ENCODE peak calls at places on chromosomes 2 and 18, in six cellular contexts. W is spleen, E is Peyer's patch, G is stomach, H is lower leg skin, J is HCT116. S is an unnamed sample.

GRCh38 chr2:102664439-102665042 is 45.2 kb downstream of the SLC9A2 start:
- DNase-seq in W (no peak), E (peak), G (no peak), H (no peak), J (peak), S (no peak)

GRCh38 chr18:59150236-59150635 is 10.6 kb downstream of the SEC11C start:
- DNase-seq in W (no peak), E (no peak), G (no peak), H (no peak), J (no peak), S (no peak)

GRCh38 chr18:75208055-75208835 is 694 bp downstream of the PTGR3 start:
- DNase-seq in W (peak), E (peak), G (peak), H (peak), J (no peak), S (no peak)

GRCh38 chr2:14492920-14493503 is 139.5 kb upstream of the LRATD1 start:
- DNase-seq in W (no peak), E (no peak), G (no peak), H (no peak), J (no peak), S (no peak)

GRCh38 chr2:102276549-102277201 is 34.7 kb upstream of the IL1RL1 start:
- DNase-seq in W (no peak), E (no peak), G (no peak), H (no peak), J (no peak), S (no peak)

GRCh38 chr18:10329116-10329515 is 125.3 kb upstream of the APCDD1 start:
- DNase-seq in W (no peak), E (no peak), G (no peak), H (no peak), J (no peak), S (no peak)

GRCh38 chr2:234998404-234999211 is 46.8 kb downstream of the SH3BP4 start:
- DNase-seq in W (no peak), E (peak), G (peak), H (no peak), J (no peak), S (no peak)

GRCh38 chr2:181038796-181039195 is 58.4 kb downstream of the UBE2E3 start:
- DNase-seq in W (no peak), E (no peak), G (no peak), H (no peak), J (no peak), S (no peak)

GRCh38 chr18:77063256-77063655 is 69.3 kb downstream of the MBP start:
- DNase-seq in W (peak), E (no peak), G (peak), H (no peak), J (no peak), S (no peak)

GRCh38 chr2:27071990-27072830 is 756 bp upstream of the OST4 start:
- DNase-seq in W (peak), E (no peak), G (peak), H (no peak), J (no peak), S (no peak)

GRCh38 chr2:120381661-120382060 is 35.7 kb downstream of the INHBB start:
- DNase-seq in W (no peak), E (no peak), G (no peak), H (no peak), J (no peak), S (no peak)

GRCh38 chr2:30147715-30148611 is 1.2 kb downstream of the YPEL5 start:
- DNase-seq in W (peak), E (peak), G (peak), H (peak), J (no peak), S (no peak)

GRCh38 chr2:231706731-231707624 is 1.3 kb upstream of the PTMA start:
- DNase-seq in W (peak), E (peak), G (peak), H (peak), J (peak), S (peak)

GRCh38 chr2:238905721-238906120 is 57.8 kb downstream of the TWIST2 start:
- DNase-seq in W (no peak), E (no peak), G (no peak), H (no peak), J (no peak), S (no peak)

GRCh38 chr2:46878886-46879285 is 36.7 kb downstream of the MCFD2 start:
- DNase-seq in W (no peak), E (no peak), G (no peak), H (no peak), J (no peak), S (no peak)

GRCh38 chr2:204738721-204739120 is 193.4 kb downstream of the PARD3B start:
- DNase-seq in W (no peak), E (no peak), G (no peak), H (no peak), J (no peak), S (no peak)

GRCh38 chr2:205496370-205496769 is 185.9 kb upstream of the NRP2 start:
- DNase-seq in W (no peak), E (no peak), G (no peak), H (no peak), J (no peak), S (no peak)

GRCh38 chr18:57780318-57781127 is 22.6 kb downstream of the ATP8B1 start:
- DNase-seq in W (no peak), E (no peak), G (no peak), H (no peak), J (no peak), S (no peak)

GRCh38 chr2:239443102-239443620 is 42.3 kb upstream of the HDAC4 start:
- DNase-seq in W (no peak), E (no peak), G (no peak), H (no peak), J (no peak), S (no peak)

GRCh38 chr2:85763132-85763531 is 9.3 kb downstream of the ATOH8 start:
- DNase-seq in W (no peak), E (no peak), G (no peak), H (no peak), J (no peak), S (no peak)

GRCh38 chr2:195498176-195498575 is 158.8 kb upstream of the SLC39A10 start:
- DNase-seq in W (no peak), E (no peak), G (peak), H (peak), J (peak), S (no peak)

GRCh38 chr2:201964631-201965206 is 68.9 kb upstream of the FZD7 start:
- DNase-seq in W (no peak), E (no peak), G (no peak), H (no peak), J (no peak), S (no peak)

GRCh38 chr2:223641062-223641461 is 38.9 kb upstream of the SCG2 start:
- DNase-seq in W (no peak), E (no peak), G (no peak), H (peak), J (no peak), S (no peak)

GRCh38 chr2:145874466-145874865 is 1354.5 kb upstream of the ZEB2 start:
- DNase-seq in W (no peak), E (no peak), G (no peak), H (no peak), J (no peak), S (no peak)

GRCh38 chr2:50401772-50402653 is 629.9 kb downstream of the NRXN1 start:
- DNase-seq in W (no peak), E (no peak), G (peak), H (peak), J (peak), S (no peak)

GRCh38 chr2:102618452-102619413 is 620 bp upstream of the SLC9A2 start:
- DNase-seq in W (peak), E (peak), G (peak), H (no peak), J (peak), S (no peak)

GRCh38 chr2:122329266-122329665 is 573.8 kb downstream of the TSN start:
- DNase-seq in W (no peak), E (no peak), G (no peak), H (no peak), J (no peak), S (no peak)

GRCh38 chr2:27264253-27264752 is 1.5 kb upstream of the SLC30A3 start:
- DNase-seq in W (no peak), E (no peak), G (no peak), H (no peak), J (no peak), S (no peak)

GRCh38 chr2:227864161-227864756 is 7.2 kb upstream of the DAW1 start:
- DNase-seq in W (no peak), E (no peak), G (no peak), H (no peak), J (no peak), S (no peak)

GRCh38 chr2:4891394-4891793 is 800.8 kb upstream of the SOX11 start:
- DNase-seq in W (no peak), E (no peak), G (no peak), H (no peak), J (no peak), S (no peak)

GRCh38 chr2:13996527-13996926 is 636.0 kb upstream of the LRATD1 start:
- DNase-seq in W (no peak), E (no peak), G (no peak), H (no peak), J (no peak), S (no peak)

GRCh38 chr2:142875010-142875409 is 2.5 kb upstream of the KYNU start:
- DNase-seq in W (no peak), E (no peak), G (no peak), H (no peak), J (no peak), S (no peak)

GRCh38 chr2:132632000-132632649 is 37.9 kb downstream of the LYPD1 start:
- DNase-seq in W (no peak), E (no peak), G (no peak), H (no peak), J (no peak), S (no peak)

GRCh38 chr2:224882291-224883171 is 159.7 kb downstream of the DOCK10 start:
- DNase-seq in W (no peak), E (no peak), G (no peak), H (no peak), J (no peak), S (no peak)

GRCh38 chr18:46301081-46301480 is 196.9 kb downstream of the HAUS1 start:
- DNase-seq in W (peak), E (no peak), G (no peak), H (no peak), J (no peak), S (no peak)

GRCh38 chr2:46649004-46649403 is 169.6 kb downstream of the TMEM247 start:
- DNase-seq in W (no peak), E (no peak), G (no peak), H (no peak), J (no peak), S (no peak)

GRCh38 chr2:9799011-9799596 is 44.2 kb upstream of the TAF1B start:
- DNase-seq in W (peak), E (no peak), G (no peak), H (no peak), J (no peak), S (no peak)

GRCh38 chr18:67359868-67360838 is 156.4 kb downstream of the DSEL start:
- DNase-seq in W (no peak), E (no peak), G (no peak), H (peak), J (no peak), S (no peak)

GRCh38 chr2:29841386-29842004 is 79.9 kb downstream of the ALK start:
- DNase-seq in W (no peak), E (no peak), G (no peak), H (no peak), J (peak), S (no peak)

DNA sequence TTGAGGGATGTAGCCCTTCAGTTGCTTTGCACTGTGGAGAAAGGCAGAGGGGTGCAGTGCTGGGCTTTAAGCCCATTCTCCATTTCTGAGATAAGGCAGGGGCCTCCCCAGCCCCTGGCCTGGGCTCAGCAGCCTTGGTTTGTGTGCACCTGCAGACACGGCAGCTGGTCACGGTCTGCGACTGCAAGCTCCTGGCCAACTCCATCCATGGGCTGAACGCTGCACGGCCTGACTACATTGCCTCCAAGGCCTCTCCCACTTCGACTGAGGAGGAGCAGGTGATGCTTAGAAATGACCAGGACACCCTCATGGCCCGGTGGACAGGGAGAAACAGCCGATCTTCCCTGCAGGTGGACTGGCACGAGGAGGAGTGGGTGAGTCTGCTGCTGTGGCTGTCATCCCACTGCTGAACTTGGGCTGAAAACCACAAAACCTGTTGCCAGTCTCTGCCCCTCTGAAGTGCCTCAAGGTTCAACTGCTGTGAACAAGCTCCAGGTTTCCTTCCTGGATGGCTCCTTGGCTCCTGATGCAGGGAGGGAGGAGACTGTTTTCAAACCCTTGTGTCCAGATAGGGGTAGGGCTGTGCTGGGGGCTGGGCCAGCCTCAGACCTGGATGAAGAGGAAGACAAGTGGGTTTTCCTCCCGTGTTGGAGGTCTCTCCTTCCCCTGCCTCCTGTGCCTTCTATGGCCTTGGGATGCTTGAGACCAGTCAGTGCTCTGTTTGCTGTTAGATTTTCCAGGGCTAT is 54.0 kb downstream of the COA5 start:
- DNase-seq in W (peak), E (no peak), G (no peak), H (no peak), J (no peak), S (no peak)
- TF ChIP-seq POLR2A in W (no peak), E (no peak), G (no peak), H (no peak), J (no peak), S (no peak)

GRCh38 chr18:44568343-44568742 is 112.3 kb upstream of the SETBP1 start:
- DNase-seq in W (no peak), E (no peak), G (no peak), H (no peak), J (no peak), S (no peak)

GRCh38 chr18:44564922-44565321 is 115.8 kb upstream of the SETBP1 start:
- DNase-seq in W (no peak), E (no peak), G (no peak), H (no peak), J (no peak), S (no peak)

GRCh38 chr18:44569391-44570055 is 111.2 kb upstream of the SETBP1 start:
- DNase-seq in W (no peak), E (no peak), G (no peak), H (no peak), J (no peak), S (no peak)

DNA sequence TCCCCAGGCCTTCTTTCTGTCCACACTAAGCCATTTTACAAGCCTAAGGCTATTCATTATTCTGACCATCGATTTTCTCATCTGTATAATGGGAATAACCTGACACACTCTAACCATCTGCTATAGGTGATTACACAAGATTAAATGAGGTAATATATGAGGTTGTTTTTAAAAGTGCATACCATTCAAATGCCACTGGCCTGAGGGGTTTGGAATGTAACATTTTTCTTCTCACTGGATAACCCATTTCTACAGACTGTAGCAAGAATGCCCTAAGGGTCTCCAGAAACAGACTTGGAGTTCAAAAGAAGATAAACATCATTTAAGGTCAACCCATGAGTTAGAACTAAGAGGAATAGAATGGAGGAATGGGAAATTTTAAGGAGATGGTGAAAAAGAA is 111.7 kb upstream of the SETBP1 start:
- DNase-seq in W (no peak), E (no peak), G (no peak), H (no peak), J (no peak), S (no peak)
- TF ChIP-seq POLR2A in W (no peak), E (no peak), G (no peak), H (no peak), J (no peak), S (no peak)

DNA sequence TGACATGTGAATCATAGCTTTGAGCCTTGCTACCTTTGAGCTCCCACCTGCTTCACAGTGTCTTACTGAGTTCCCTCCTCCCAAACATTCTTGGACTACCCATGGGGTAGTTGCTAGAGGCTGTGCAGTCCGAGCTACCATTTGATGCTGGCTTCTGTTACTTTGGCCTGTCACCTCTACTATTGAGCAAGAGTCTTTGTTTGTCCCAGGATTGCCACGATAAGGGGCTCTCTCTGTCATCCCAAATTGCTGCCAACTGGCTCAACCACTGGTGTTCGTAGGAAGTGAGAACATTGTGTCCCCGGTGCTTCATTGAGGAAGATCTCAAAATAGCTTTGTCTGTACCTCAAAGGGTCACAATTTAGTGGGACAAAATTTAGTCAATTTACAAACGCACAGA is 59.1 kb upstream of the PAX8 start:
- DNase-seq in W (no peak), E (no peak), G (no peak), H (peak), J (no peak), S (no peak)
- TF ChIP-seq POLR2A in W (no peak), E (no peak), G (no peak), H (no peak), J (no peak), S (no peak)

GRCh38 chr2:39782591-39782990 is 3.5 kb upstream of the THUMPD2 start:
- DNase-seq in W (no peak), E (no peak), G (no peak), H (no peak), J (no peak), S (no peak)
- TF ChIP-seq POLR2A in W (no peak), E (no peak), G (no peak), H (no peak), J (no peak), S (no peak)

GRCh38 chr2:111123751-111124150 is 3.0 kb downstream of the BCL2L11 start:
- DNase-seq in W (peak), E (no peak), G (no peak), H (no peak), J (no peak), S (no peak)

GRCh38 chr2:111121873-111122630 is 1.3 kb downstream of the BCL2L11 start:
- DNase-seq in W (peak), E (peak), G (peak), H (peak), J (peak), S (peak)

GRCh38 chr2:111121028-111121872 is 536 bp downstream of the BCL2L11 start:
- DNase-seq in W (peak), E (peak), G (peak), H (peak), J (no peak), S (no peak)

GRCh38 chr2:111120253-111121027 is at the start of gene BCL2L11:
- DNase-seq in W (peak), E (peak), G (peak), H (peak), J (peak), S (peak)

DNA sequence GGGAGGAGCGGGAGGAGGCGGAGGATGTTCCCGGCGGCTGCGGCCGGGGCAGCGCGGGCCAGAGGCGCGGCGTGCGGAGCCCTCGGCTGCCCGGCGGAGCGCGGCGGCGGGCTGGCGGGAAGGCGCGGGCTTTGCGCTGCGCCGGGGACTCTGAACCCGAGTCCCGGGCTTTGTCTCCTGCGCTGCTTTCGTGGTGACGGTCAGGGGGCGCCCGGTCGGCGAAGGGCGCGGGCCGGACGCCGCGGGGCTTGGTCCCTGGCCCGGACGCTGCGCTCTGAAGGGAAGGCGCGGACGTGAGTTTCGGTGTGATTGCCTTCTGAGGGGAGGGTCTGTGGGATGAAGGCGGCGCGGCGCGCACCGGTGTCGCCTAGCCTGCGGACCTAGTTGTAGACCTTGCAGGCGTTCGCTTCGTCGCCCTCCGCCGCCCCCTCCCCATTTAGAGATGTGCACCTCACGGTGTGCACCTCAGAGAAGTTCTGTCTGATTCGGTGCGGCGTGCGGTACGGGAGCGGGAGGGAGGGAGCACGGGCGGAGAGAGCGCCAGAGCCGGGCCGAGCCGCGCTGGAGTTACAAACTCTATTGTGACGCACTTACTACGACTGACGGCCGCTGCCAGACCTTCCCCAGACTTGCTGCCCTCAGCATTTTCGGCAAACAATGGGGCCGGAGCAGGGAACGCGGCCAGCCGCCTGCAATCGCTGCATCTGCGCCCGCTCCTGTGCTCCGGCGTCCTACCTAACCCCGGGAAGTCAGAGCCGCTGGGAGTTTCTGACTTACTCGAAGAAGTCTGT is 2.1 kb downstream of the BCL2L11 start:
- DNase-seq in W (peak), E (peak), G (peak), H (peak), J (no peak), S (no peak)
- TF ChIP-seq POLR2A in W (no peak), E (peak), G (peak), H (no peak), J (no peak), S (peak)

S was measured in esophagus squamous epithelium.